ENCODE peak calls at places on chromosomes 11 and 22, in six cellular contexts. One of them, this sample, is unnamed. For H3K4me1, the result is how much of the 10 kb centered on the place peaks cover.

GRCh38 chr11:17779861-17780594 is 45.4 kb downstream of the KCNC1 start:
- DNase-seq in A549: no peak
- DNase-seq in thoracic aorta: no peak
- DNase-seq in Peyer's patch: peak
- DNase-seq in K562: no peak
- DNase-seq in aorta: no peak
- DNase-seq in this sample: no peak

GRCh38 chr11:83025267-83025704 is 46.4 kb downstream of the RAB30 start:
- DNase-seq in A549: no peak
- DNase-seq in thoracic aorta: no peak
- DNase-seq in Peyer's patch: no peak
- DNase-seq in K562: no peak
- DNase-seq in aorta: no peak
- DNase-seq in this sample: no peak

GRCh38 chr22:35912668-35913067 is 116.0 kb downstream of the RBFOX2 start:
- DNase-seq in A549: no peak
- DNase-seq in thoracic aorta: no peak
- DNase-seq in Peyer's patch: no peak
- DNase-seq in K562: no peak
- DNase-seq in aorta: no peak
- DNase-seq in this sample: no peak

GRCh38 chr11:125123194-125123946 is 11.9 kb upstream of the TMEM218 start:
- DNase-seq in A549: no peak
- DNase-seq in thoracic aorta: no peak
- DNase-seq in Peyer's patch: no peak
- DNase-seq in K562: no peak
- DNase-seq in aorta: no peak
- DNase-seq in this sample: no peak

GRCh38 chr11:94305146-94305545 is 766 bp downstream of the IZUMO1R start:
- DNase-seq in A549: no peak
- DNase-seq in thoracic aorta: no peak
- DNase-seq in Peyer's patch: no peak
- DNase-seq in K562: no peak
- DNase-seq in aorta: no peak
- DNase-seq in this sample: no peak

GRCh38 chr11:94194712-94195111 is 66.1 kb downstream of the PANX1 start:
- DNase-seq in A549: no peak
- DNase-seq in thoracic aorta: no peak
- DNase-seq in Peyer's patch: no peak
- DNase-seq in K562: no peak
- DNase-seq in aorta: no peak
- DNase-seq in this sample: no peak

GRCh38 chr11:130874955-130875531 is 41.2 kb downstream of the SNX19 start:
- DNase-seq in A549: no peak
- DNase-seq in thoracic aorta: no peak
- DNase-seq in Peyer's patch: no peak
- DNase-seq in K562: no peak
- DNase-seq in aorta: no peak
- DNase-seq in this sample: no peak

GRCh38 chr11:63945482-63946163 is 6.8 kb downstream of the NAA40 start:
- DNase-seq in A549: peak
- DNase-seq in thoracic aorta: peak
- DNase-seq in Peyer's patch: peak
- DNase-seq in K562: peak
- DNase-seq in aorta: peak
- DNase-seq in this sample: peak

GRCh38 chr11:60771146-60771545 is 14.0 kb upstream of the MS4A10 start:
- DNase-seq in A549: no peak
- DNase-seq in thoracic aorta: no peak
- DNase-seq in Peyer's patch: peak
- DNase-seq in K562: no peak
- DNase-seq in aorta: no peak
- DNase-seq in this sample: no peak

GRCh38 chr11:1834791-1835670 is at the start of gene SYT8:
- DNase-seq in A549: no peak
- DNase-seq in thoracic aorta: no peak
- DNase-seq in Peyer's patch: no peak
- DNase-seq in K562: no peak
- DNase-seq in aorta: no peak
- DNase-seq in this sample: no peak

GRCh38 chr11:1837171-1838076 is 1.4 kb upstream of the TNNI2 start:
- DNase-seq in A549: peak
- DNase-seq in thoracic aorta: no peak
- DNase-seq in Peyer's patch: peak
- DNase-seq in K562: peak
- DNase-seq in aorta: peak
- DNase-seq in this sample: peak

GRCh38 chr11:1836011-1836945 is 1.5 kb downstream of the SYT8 start:
- DNase-seq in A549: no peak
- DNase-seq in thoracic aorta: no peak
- DNase-seq in Peyer's patch: peak
- DNase-seq in K562: no peak
- DNase-seq in aorta: peak
- DNase-seq in this sample: no peak

GRCh38 chr11:1834132-1834610 is 619 bp upstream of the SYT8 start:
- DNase-seq in A549: no peak
- DNase-seq in thoracic aorta: no peak
- DNase-seq in Peyer's patch: peak
- DNase-seq in K562: no peak
- DNase-seq in aorta: no peak
- DNase-seq in this sample: no peak

DNA sequence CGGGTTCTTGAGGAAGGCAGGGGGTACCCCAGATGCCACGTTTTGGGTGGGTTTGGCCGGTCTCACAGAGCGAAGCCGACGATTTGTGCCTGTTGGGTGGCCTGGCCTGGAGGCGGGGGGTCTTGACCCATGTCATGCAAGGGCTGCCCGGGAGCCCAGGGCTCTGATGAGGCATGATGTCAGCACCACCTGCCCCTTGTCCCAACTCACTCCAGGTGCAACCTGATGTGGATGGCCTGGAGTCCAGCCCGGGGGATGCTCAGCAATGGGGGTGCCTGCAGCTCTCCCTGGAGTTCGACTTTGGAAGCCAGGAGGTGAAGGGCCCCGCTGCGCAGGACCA is 851 bp downstream of the SYT8 start:
- DNase-seq in A549: no peak
- DNase-seq in thoracic aorta: no peak
- DNase-seq in Peyer's patch: no peak
- DNase-seq in K562: no peak
- DNase-seq in aorta: peak
- DNase-seq in this sample: no peak
- H3K4me1 ChIP-seq in A549: under half
- H3K4me1 ChIP-seq in thoracic aorta: under half
- H3K4me1 ChIP-seq in Peyer's patch: under half
- H3K4me1 ChIP-seq in K562: under half
- H3K4me1 ChIP-seq in aorta: under half
- H3K4me1 ChIP-seq in this sample: under half

GRCh38 chr11:6402061-6402470 is 11.8 kb downstream of the SMPD1 start:
- DNase-seq in A549: no peak
- DNase-seq in thoracic aorta: no peak
- DNase-seq in Peyer's patch: no peak
- DNase-seq in K562: no peak
- DNase-seq in aorta: no peak
- DNase-seq in this sample: no peak
- H3K4me1 ChIP-seq in A549: under half
- H3K4me1 ChIP-seq in thoracic aorta: under half
- H3K4me1 ChIP-seq in Peyer's patch: under half
- H3K4me1 ChIP-seq in K562: under half
- H3K4me1 ChIP-seq in aorta: under half
- H3K4me1 ChIP-seq in this sample: under half

GRCh38 chr11:47391711-47392432 is 13.5 kb upstream of the SPI1 start:
- DNase-seq in A549: no peak
- DNase-seq in thoracic aorta: no peak
- DNase-seq in Peyer's patch: no peak
- DNase-seq in K562: no peak
- DNase-seq in aorta: no peak
- DNase-seq in this sample: no peak
- H3K4me1 ChIP-seq in A549: under half
- H3K4me1 ChIP-seq in thoracic aorta: under half
- H3K4me1 ChIP-seq in Peyer's patch: under half
- H3K4me1 ChIP-seq in K562: under half
- H3K4me1 ChIP-seq in aorta: under half
- H3K4me1 ChIP-seq in this sample: under half

GRCh38 chr11:61921446-61921845 is 4.1 kb upstream of the RAB3IL1 start:
- DNase-seq in A549: no peak
- DNase-seq in thoracic aorta: no peak
- DNase-seq in Peyer's patch: no peak
- DNase-seq in K562: no peak
- DNase-seq in aorta: no peak
- DNase-seq in this sample: no peak

GRCh38 chr11:61917357-61918109 is at the start of gene RAB3IL1:
- DNase-seq in A549: peak
- DNase-seq in thoracic aorta: no peak
- DNase-seq in Peyer's patch: peak
- DNase-seq in K562: peak
- DNase-seq in aorta: peak
- DNase-seq in this sample: peak

GRCh38 chr11:61919113-61919840 is 1.9 kb upstream of the RAB3IL1 start:
- DNase-seq in A549: no peak
- DNase-seq in thoracic aorta: no peak
- DNase-seq in Peyer's patch: no peak
- DNase-seq in K562: no peak
- DNase-seq in aorta: no peak
- DNase-seq in this sample: no peak

GRCh38 chr11:61918251-61919112 is 1.1 kb upstream of the RAB3IL1 start:
- DNase-seq in A549: no peak
- DNase-seq in thoracic aorta: no peak
- DNase-seq in Peyer's patch: no peak
- DNase-seq in K562: no peak
- DNase-seq in aorta: peak
- DNase-seq in this sample: no peak

DNA sequence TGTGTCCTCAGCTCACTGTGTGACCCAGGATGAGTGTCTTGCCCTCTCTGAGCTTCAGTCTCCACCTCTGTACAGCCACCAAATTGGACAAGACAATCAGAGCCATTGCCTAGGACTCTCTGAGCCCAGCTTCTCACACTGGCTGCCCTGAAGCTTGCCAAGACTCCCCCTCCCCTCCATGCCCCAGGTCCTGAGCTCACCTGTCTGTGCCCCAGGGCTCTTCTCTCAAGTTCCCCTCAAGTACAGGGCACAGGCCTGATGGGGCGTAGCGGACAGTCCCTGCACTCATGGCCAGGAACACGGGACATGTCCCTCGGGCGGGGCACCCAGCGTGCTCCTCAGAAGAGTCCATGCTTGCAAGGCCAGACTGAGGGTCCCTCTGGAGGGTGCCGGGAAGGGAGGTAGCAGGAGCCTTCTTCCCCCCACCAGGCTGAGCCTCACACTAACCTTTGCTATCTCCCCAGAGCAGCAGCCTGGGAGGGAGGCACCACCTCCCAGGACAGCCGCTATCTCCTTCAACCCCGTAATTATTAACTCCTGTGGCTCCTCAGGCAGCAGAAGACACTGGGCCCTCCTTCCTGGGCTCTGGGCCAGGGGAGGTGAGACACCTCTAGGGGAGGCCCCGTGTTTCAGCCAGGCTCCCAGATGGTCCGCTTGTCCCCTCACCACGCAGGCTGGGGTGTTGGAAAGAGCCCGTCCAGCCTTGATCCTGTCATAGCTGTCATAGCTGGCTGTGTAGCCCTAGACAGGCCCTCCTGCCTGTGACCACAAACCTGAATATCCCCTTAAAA is 2.7 kb upstream of the RAB3IL1 start:
- DNase-seq in A549: peak
- DNase-seq in thoracic aorta: no peak
- DNase-seq in Peyer's patch: peak
- DNase-seq in K562: peak
- DNase-seq in aorta: no peak
- DNase-seq in this sample: no peak
- H3K4me1 ChIP-seq in A549: under half
- H3K4me1 ChIP-seq in thoracic aorta: under half
- H3K4me1 ChIP-seq in Peyer's patch: under half
- H3K4me1 ChIP-seq in K562: half or more
- H3K4me1 ChIP-seq in aorta: under half
- H3K4me1 ChIP-seq in this sample: under half